ENCODE peak calls at places on chromosome 4, in eight cellular contexts. J is neural progenitor cell, V is HCT116, Z is astrocyte, D is OCI-LY7, H is GM23338, A is trophoblast cell, Q is hepatocyte. L is an unnamed sample. For H3K79me2, the result is how much of the 10 kb centered on the place peaks cover.

GRCh38 chr4:173174184-173175156 is 5.9 kb downstream of the GALNT7 start:
- DNase-seq in J (no peak), V (no peak), Z (no peak), D (peak), H (no peak), A (no peak), Q (peak), L (no peak)

GRCh38 chr4:23097251-23097650 is 404.5 kb downstream of the GBA3 start:
- DNase-seq in J (no peak), V (no peak), Z (peak), D (no peak), H (no peak), A (no peak), Q (no peak), L (no peak)

GRCh38 chr4:150327262-150327780 is 249.1 kb downstream of the DCLK2 start:
- DNase-seq in J (no peak), V (no peak), Z (no peak), D (no peak), H (no peak), A (peak), Q (no peak), L (no peak)

GRCh38 chr4:124854968-124855367 is 142.4 kb upstream of the ANKRD50 start:
- DNase-seq in J (no peak), V (no peak), Z (peak), D (no peak), H (no peak), A (no peak), Q (no peak), L (peak)

GRCh38 chr4:17817027-17817426 is 6.2 kb downstream of the NCAPG start:
- DNase-seq in J (peak), V (peak), Z (peak), D (peak), H (peak), A (peak), Q (peak), L (no peak)

GRCh38 chr4:48173055-48173991 is 39.3 kb upstream of the TXK start:
- DNase-seq in J (peak), V (peak), Z (peak), D (no peak), H (peak), A (peak), Q (peak), L (no peak)

GRCh38 chr4:24279492-24279891 is 304.9 kb downstream of the DHX15 start:
- DNase-seq in J (no peak), V (no peak), Z (no peak), D (no peak), H (no peak), A (no peak), Q (no peak), L (no peak)

GRCh38 chr4:112516401-112517066 is 554 bp upstream of the NEUROG2 start:
- DNase-seq in J (peak), V (no peak), Z (no peak), D (peak), H (peak), A (peak), Q (no peak), L (peak)

GRCh38 chr4:139988863-139989765 is 164.9 kb downstream of the MAML3 start:
- DNase-seq in J (peak), V (peak), Z (peak), D (no peak), H (peak), A (peak), Q (peak), L (peak)

GRCh38 chr4:189823611-189824010 is 117.1 kb upstream of the FRG1 start:
- DNase-seq in J (no peak), V (no peak), Z (no peak), D (no peak), H (no peak), A (no peak), Q (no peak), L (no peak)

GRCh38 chr4:26141101-26141830 is 179.5 kb upstream of the RBPJ start:
- DNase-seq in J (peak), V (no peak), Z (no peak), D (no peak), H (no peak), A (no peak), Q (peak), L (no peak)

GRCh38 chr4:83011779-83012630 is 1.4 kb upstream of the LIN54 start:
- DNase-seq in J (no peak), V (no peak), Z (no peak), D (peak), H (peak), A (peak), Q (peak), L (peak)

GRCh38 chr4:78845469-78845868 is 69.3 kb downstream of the BMP2K start:
- DNase-seq in J (no peak), V (no peak), Z (no peak), D (no peak), H (no peak), A (no peak), Q (no peak), L (no peak)

GRCh38 chr4:73734405-73735070 is 5.8 kb upstream of the CXCL8 start:
- DNase-seq in J (no peak), V (no peak), Z (peak), D (no peak), H (no peak), A (no peak), Q (no peak), L (no peak)

GRCh38 chr4:24862073-24862751 is 50.6 kb downstream of the CCDC149 start:
- DNase-seq in J (no peak), V (no peak), Z (no peak), D (no peak), H (no peak), A (no peak), Q (no peak), L (no peak)

GRCh38 chr4:121147923-121148443 is 16.1 kb downstream of the TNIP3 start:
- DNase-seq in J (no peak), V (no peak), Z (peak), D (no peak), H (no peak), A (no peak), Q (no peak), L (no peak)

GRCh38 chr4:150379454-150379853 is 202.5 kb upstream of the MAB21L2 start:
- DNase-seq in J (no peak), V (no peak), Z (peak), D (no peak), H (no peak), A (no peak), Q (no peak), L (peak)

GRCh38 chr4:106864231-106864630 is 171.9 kb downstream of the DKK2 start:
- DNase-seq in J (no peak), V (no peak), Z (peak), D (no peak), H (no peak), A (no peak), Q (no peak), L (no peak)

GRCh38 chr4:152540293-152540674 is 4.4 kb upstream of the FBXW7 start:
- DNase-seq in J (peak), V (no peak), Z (no peak), D (no peak), H (peak), A (no peak), Q (peak), L (no peak)

GRCh38 chr4:973431-974397 is at the start of gene DGKQ:
- DNase-seq in J (peak), V (no peak), Z (peak), D (peak), H (peak), A (peak), Q (peak), L (peak)

DNA sequence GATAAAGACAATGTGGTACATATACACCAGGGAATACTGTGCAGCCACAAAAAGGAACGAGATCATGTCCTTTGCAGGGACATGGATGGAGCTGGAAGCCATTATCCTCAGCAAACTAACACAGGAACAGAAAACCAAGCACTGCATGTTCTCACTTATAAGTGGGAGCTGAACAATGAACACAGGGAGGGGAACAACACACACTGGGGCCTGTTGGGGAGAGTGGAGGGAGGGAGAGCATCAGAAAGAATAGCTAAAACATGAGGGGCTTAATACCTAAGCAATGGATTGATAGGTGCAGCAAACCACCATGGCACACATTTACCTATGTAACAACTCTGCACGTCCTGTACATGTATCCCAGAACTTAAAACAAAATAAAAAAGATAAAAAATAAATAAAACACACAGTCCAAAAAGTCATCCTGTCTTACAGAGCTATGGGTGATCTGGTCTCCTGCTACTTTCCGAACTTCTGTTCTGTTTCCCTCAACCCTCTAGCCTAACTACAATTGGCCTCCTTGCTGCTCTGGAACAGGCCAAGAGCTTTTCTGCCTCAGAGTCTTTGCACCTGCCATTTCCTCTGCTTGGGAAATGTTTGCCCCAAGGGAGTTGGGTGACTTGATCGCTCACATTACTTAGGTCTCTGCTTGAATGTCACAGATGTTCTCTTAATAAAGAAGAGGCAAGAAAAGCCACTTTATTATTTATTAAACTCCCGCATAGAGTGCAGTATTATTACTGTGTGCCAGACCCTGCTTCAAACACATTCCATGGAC is 1.1 kb upstream of the CD38 start:
- DNase-seq in J (no peak), V (no peak), Z (no peak), D (peak), H (no peak), A (no peak), Q (no peak), L (no peak)
- H3K79me2 ChIP-seq in J (under half), V (under half), Z (under half), D (under half), H (under half), A (under half), Q (under half), L (under half)

GRCh38 chr4:43607400-43607799 is 714.9 kb downstream of the GRXCR1 start:
- DNase-seq in J (no peak), V (no peak), Z (no peak), D (peak), H (no peak), A (no peak), Q (no peak), L (no peak)
- H2AFZ ChIP-seq in J (no peak), V (no peak), Z (no peak), D (peak), H (no peak), A (no peak), Q (no peak), L (no peak)

DNA sequence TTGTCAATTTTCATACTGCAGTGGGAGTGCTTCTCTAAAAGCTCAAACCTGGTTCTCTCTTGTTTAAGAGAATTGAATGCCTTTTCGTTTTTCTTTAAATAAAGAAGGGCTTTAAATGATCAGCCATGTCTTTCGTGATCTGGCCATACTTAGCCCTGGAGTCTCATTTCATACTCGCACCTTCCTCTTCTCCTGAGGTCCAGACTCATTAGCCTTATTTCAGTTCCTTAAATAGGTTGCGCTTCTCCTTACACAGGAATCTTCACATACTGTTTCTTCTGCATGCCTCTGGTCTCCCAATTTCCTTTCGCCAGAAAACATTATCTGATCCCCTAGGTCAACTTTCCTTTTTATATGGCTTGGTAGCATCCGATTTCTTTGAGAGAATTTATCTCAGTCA is 565.6 kb upstream of the TENM3 start:
- DNase-seq in J (no peak), V (no peak), Z (no peak), D (no peak), H (no peak), A (no peak), Q (no peak), L (no peak)
- H3K79me2 ChIP-seq in J (under half), V (under half), Z (under half), D (under half), H (under half), A (under half), Q (under half), L (under half)

GRCh38 chr4:160352637-160353036 is 1249.8 kb downstream of the RAPGEF2 start:
- DNase-seq in J (no peak), V (no peak), Z (no peak), D (no peak), H (no peak), A (no peak), Q (no peak), L (no peak)
- H2AFZ ChIP-seq in J (no peak), V (no peak), Z (no peak), D (no peak), H (no peak), A (no peak), Q (no peak), L (no peak)

DNA sequence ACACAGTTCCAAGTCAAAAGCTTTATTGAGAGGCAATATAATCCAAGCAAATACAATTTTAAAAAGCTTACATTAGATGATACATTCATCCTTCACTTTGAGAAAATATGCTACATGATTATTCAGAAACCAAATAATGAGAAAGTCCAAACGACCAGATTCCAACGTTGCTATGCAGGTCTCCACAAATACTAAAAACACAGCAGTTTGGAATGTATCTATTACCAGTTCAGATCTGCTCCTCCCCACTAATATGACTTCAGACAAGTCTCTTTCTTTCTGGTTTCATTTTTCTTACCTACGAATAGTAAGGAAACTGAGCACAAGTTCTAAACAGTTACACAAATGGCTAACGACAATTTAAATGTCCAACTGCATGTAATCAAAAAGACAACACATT is 9.5 kb downstream of the NAF1 start:
- DNase-seq in J (no peak), V (no peak), Z (peak), D (no peak), H (no peak), A (no peak), Q (no peak), L (peak)
- H3K79me2 ChIP-seq in J (half or more), V (half or more), Z (half or more), D (half or more), H (half or more), A (under half), Q (half or more), L (half or more)

GRCh38 chr4:187270154-187270553 is 546.5 kb upstream of the FAT1 start:
- DNase-seq in J (no peak), V (no peak), Z (no peak), D (no peak), H (no peak), A (no peak), Q (no peak), L (no peak)

GRCh38 chr4:187271848-187272247 is 548.2 kb upstream of the FAT1 start:
- DNase-seq in J (no peak), V (no peak), Z (no peak), D (no peak), H (no peak), A (no peak), Q (no peak), L (no peak)

DNA sequence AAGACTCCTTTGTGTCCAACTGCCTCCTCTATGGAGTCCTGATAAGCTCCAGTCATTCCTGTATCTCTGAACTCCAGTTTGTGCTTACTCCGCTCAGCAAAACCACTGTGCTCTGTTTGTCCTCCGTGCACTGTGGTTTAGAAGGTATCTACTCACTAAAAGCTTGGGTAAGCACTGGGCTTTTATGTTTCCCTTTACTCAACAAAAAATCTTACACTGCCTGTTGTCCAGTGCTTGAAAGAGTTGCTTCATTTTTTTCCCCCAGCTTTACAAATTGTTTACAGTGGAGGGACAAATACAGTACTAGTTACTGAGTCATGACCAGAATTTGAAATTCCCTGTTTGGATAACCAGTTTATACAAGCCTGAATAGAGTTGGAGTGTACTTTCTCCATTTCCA is 545.3 kb upstream of the FAT1 start:
- DNase-seq in J (no peak), V (no peak), Z (peak), D (no peak), H (no peak), A (peak), Q (peak), L (no peak)
- H2AFZ ChIP-seq in J (peak), V (no peak), Z (no peak), D (no peak), H (peak), A (no peak), Q (no peak), L (peak)

DNA sequence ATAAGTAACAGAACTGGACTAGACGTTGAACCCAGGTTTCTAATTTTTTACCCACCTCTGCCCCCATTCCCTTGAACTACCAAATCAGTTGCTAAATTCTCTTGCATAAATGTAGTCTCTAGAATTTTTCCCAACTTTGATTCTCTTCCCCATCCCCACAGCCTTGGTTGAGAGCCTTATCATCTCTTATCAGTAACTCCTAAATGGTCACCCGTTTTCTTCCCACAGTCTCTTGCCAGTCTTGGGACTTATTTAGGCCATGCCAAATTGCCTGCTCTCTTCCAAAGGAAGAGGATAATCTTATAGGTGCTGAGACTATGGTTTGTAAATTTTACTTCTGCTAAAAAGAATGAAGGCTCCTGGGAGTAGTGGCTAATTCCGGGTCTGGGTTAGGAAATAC is 13.3 kb downstream of the PARM1 start:
- DNase-seq in J (no peak), V (no peak), Z (no peak), D (no peak), H (no peak), A (no peak), Q (no peak), L (no peak)
- H3K79me2 ChIP-seq in J (under half), V (under half), Z (under half), D (under half), H (under half), A (under half), Q (half or more), L (under half)

GRCh38 chr4:96003941-96004340 is 164.0 kb downstream of the PDHA2 start:
- DNase-seq in J (peak), V (no peak), Z (peak), D (no peak), H (no peak), A (no peak), Q (no peak), L (no peak)
- H2AFZ ChIP-seq in J (peak), V (peak), Z (peak), D (no peak), H (peak), A (no peak), Q (peak), L (peak)

DNA sequence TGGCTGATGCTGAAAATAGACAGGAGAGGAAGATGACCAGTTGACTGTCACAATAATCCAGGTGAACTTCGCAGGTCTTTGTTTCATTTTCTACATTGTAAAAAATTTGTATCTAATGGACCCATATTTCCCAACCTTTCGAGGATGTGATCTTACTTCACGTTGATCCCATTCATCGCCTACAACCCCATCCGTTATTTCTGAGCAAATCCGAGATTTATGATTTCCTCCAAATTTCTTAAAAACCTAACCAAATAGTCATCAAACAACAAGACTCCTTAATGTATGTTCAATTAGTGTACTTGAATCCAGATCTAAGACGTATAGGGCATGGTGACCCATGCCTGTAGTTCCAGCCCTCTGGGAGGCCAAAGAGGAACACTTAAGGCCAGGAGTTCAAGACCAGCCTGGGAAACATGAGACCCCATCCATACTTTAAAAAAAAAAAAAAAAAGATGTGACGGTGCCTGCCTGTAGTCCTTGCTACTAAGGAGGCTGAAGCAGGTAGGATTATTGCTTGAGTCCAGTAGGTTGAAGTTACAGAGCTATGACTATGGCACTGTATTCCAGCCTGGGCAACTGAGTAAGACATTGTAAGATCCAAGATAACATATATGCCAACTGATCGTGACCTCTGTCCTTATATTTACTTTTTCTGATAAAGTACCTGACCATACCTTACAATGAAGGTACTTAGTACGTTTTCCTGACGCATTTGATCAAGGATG is 5.7 kb downstream of the RPL9 start:
- DNase-seq in J (no peak), V (no peak), Z (no peak), D (no peak), H (no peak), A (no peak), Q (no peak), L (peak)
- H3K79me2 ChIP-seq in J (under half), V (half or more), Z (half or more), D (under half), H (under half), A (under half), Q (under half), L (under half)

GRCh38 chr4:63458010-63458409 is 951.2 kb downstream of the TECRL start:
- DNase-seq in J (no peak), V (no peak), Z (no peak), D (no peak), H (no peak), A (no peak), Q (no peak), L (no peak)

GRCh38 chr4:63464393-63464792 is 944.9 kb downstream of the TECRL start:
- DNase-seq in J (no peak), V (no peak), Z (no peak), D (no peak), H (no peak), A (no peak), Q (no peak), L (no peak)

GRCh38 chr4:63459329-63459728 is 949.9 kb downstream of the TECRL start:
- DNase-seq in J (no peak), V (no peak), Z (no peak), D (no peak), H (no peak), A (no peak), Q (no peak), L (no peak)

GRCh38 chr4:63460075-63460474 is 949.2 kb downstream of the TECRL start:
- DNase-seq in J (no peak), V (no peak), Z (no peak), D (no peak), H (no peak), A (no peak), Q (no peak), L (no peak)
- H2AFZ ChIP-seq in J (no peak), V (no peak), Z (no peak), D (no peak), H (no peak), A (no peak), Q (no peak), L (no peak)

L was measured in osteoblast.